ENCODE peak calls at places on chromosomes 1 and 21, in six cellular contexts. T is NCI-H345; C is transverse colon; R is activated T-cell treated with anti-CD3 and anti-CD28 coated beads, Interleukin-2, amount 50 U/mL, for 1 hour; P is SJSA1; S is C1 segment of cervical spinal cord. U is an unnamed sample.

GRCh38 chr1:153661111-153661708 is 2.7 kb downstream of the SNAPIN start:
- DNase-seq in P (no peak), C (no peak), T (no peak), R (no peak), S (no peak), U (no peak)

GRCh38 chr1:100100202-100100601 is 32.5 kb downstream of the SASS6 start:
- DNase-seq in C (no peak), S (no peak), P (peak; percentile 27), T (no peak), R (no peak), U (no peak)

GRCh38 chr1:7526867-7527732 is 244.0 kb upstream of the VAMP3 start:
- DNase-seq in P (no peak), S (no peak), T (no peak), C (no peak), R (no peak), U (no peak)

GRCh38 chr21:38802050-38803026 is 3.4 kb upstream of the ETS2 start:
- DNase-seq in R (no peak), T (no peak), S (no peak), C (peak; percentile 38), P (no peak), U (no peak)

GRCh38 chr21:18545908-18546307 is 142.3 kb upstream of the TMPRSS15 start:
- DNase-seq in P (no peak), T (no peak), R (no peak), C (no peak), S (no peak), U (no peak)

GRCh38 chr1:59375321-59376220 is 78.7 kb downstream of the FGGY start:
- DNase-seq in R (no peak), S (no peak), C (no peak), T (no peak), P (peak; percentile 98), U (no peak)

GRCh38 chr1:104765115-104765514 is 1015.4 kb downstream of the AMY1C start:
- DNase-seq in T (no peak), S (no peak), P (no peak), R (no peak), C (no peak), U (no peak)

GRCh38 chr1:998051-998821 is 1.7 kb downstream of the HES4 start:
- DNase-seq in C (no peak), P (no peak), R (no peak), T (no peak), S (no peak), U (no peak)

GRCh38 chr1:199743227-199743626 is 284.3 kb upstream of the NR5A2 start:
- DNase-seq in R (no peak), T (no peak), P (no peak), S (no peak), C (no peak), U (no peak)